ENCODE peak calls at places on chromosomes 11 and 22, in six cellular contexts. L is heart left ventricle, H is uterus, D is transverse colon, P is IMR-90, E is HCT116. T is an unnamed sample.

GRCh38 chr22:29830585-29830984 is 7.5 kb downstream of the ASCC2 start:
- DNase-seq in L (peak; percentile 64), H (no peak), D (no peak), P (no peak), E (no peak), T (peak; percentile 92)

GRCh38 chr11:76013526-76013925 is 192.8 kb downstream of the WNT11 start:
- DNase-seq in L (no peak), H (no peak), D (no peak), P (no peak), E (no peak), T (no peak)

GRCh38 chr11:121055076-121055475 is 31.2 kb downstream of the TBCEL start:
- DNase-seq in L (no peak), H (no peak), D (no peak), P (no peak), E (no peak), T (no peak)

GRCh38 chr22:50268655-50269113 is 1.5 kb downstream of the MAPK11 start:
- DNase-seq in L (no peak), H (no peak), D (peak; percentile 35), P (no peak), E (no peak), T (no peak)

GRCh38 chr11:12079726-12080556 is 30.4 kb upstream of the MICAL2 start:
- DNase-seq in L (peak; percentile 57), H (peak; percentile 84), D (peak; percentile 56), P (peak; percentile 99), E (peak; percentile 79), T (peak; percentile 56)

GRCh38 chr11:110077318-110077717 is 15.9 kb upstream of the ZC3H12C start:
- DNase-seq in L (no peak), H (no peak), D (no peak), P (no peak), E (no peak), T (no peak)

GRCh38 chr11:119974467-119974866 is 163.4 kb downstream of the TRIM29 start:
- DNase-seq in L (no peak), H (no peak), D (no peak), P (no peak), E (no peak), T (no peak)

GRCh38 chr22:31938258-31938657 is 6.1 kb upstream of the YWHAH start:
- DNase-seq in L (no peak), H (no peak), D (no peak), P (no peak), E (no peak), T (no peak)

GRCh38 chr11:10305262-10305963 is 540 bp downstream of the ADM start:
- DNase-seq in L (no peak), H (peak; percentile 42), D (peak; percentile 51), P (peak; percentile 9), E (no peak), T (peak; percentile 45)

GRCh38 chr11:34565417-34566208 is 52.0 kb upstream of the ELF5 start:
- DNase-seq in L (no peak), H (no peak), D (no peak), P (no peak), E (peak; percentile 32), T (no peak)

GRCh38 chr11:79439430-79439892 is 1.4 kb downstream of the TENM4 start:
- DNase-seq in L (peak; percentile 8), H (no peak), D (no peak), P (peak; percentile 59), E (no peak), T (no peak)

GRCh38 chr11:131668867-131669780 is 298.7 kb downstream of the NTM start:
- DNase-seq in L (no peak), H (no peak), D (peak; percentile 25), P (peak; percentile 16), E (peak; percentile 6), T (no peak)

GRCh38 chr22:44129614-44129976 is 51.1 kb upstream of the PARVG start:
- DNase-seq in L (no peak), H (no peak), D (no peak), P (peak; percentile 56), E (no peak), T (no peak)

GRCh38 chr11:1936781-1937615 is 10.1 kb upstream of the MRPL23 start:
- DNase-seq in L (no peak), H (no peak), D (no peak), P (no peak), E (no peak), T (peak; percentile 1)

GRCh38 chr11:87443707-87444106 is 406.0 kb downstream of the TMEM135 start:
- DNase-seq in L (no peak), H (no peak), D (no peak), P (no peak), E (no peak), T (no peak)

GRCh38 chr11:11980841-11981308 is 27.6 kb downstream of the DKK3 start:
- DNase-seq in L (no peak), H (no peak), D (no peak), P (peak; percentile 55), E (no peak), T (no peak)

GRCh38 chr11:115396533-115396932 is 107.7 kb downstream of the CADM1 start:
- DNase-seq in L (no peak), H (no peak), D (no peak), P (no peak), E (no peak), T (no peak)

GRCh38 chr11:69439651-69440464 is 41.6 kb upstream of the LINC01488 start:
- DNase-seq in L (no peak), H (no peak), D (no peak), P (peak; percentile 53), E (no peak), T (no peak)

GRCh38 chr11:119808431-119809185 is 79.6 kb upstream of the NECTIN1 start:
- DNase-seq in L (no peak), H (no peak), D (no peak), P (no peak), E (no peak), T (no peak)

GRCh38 chr11:87148749-87149148 is 111.0 kb downstream of the TMEM135 start:
- DNase-seq in L (no peak), H (no peak), D (no peak), P (no peak), E (no peak), T (no peak)

GRCh38 chr11:102936864-102937509 is 18.5 kb downstream of the MMP13 start:
- DNase-seq in L (no peak), H (no peak), D (no peak), P (no peak), E (no peak), T (no peak)

GRCh38 chr11:120399312-120399711 is 63.1 kb downstream of the ARHGEF12 start:
- DNase-seq in L (no peak), H (no peak), D (no peak), P (no peak), E (no peak), T (no peak)

GRCh38 chr22:20994128-20994901 is 7.6 kb downstream of the THAP7 start:
- DNase-seq in L (peak; percentile 6), H (no peak), D (no peak), P (no peak), E (no peak), T (no peak)

GRCh38 chr11:87265132-87265531 is 227.4 kb downstream of the TMEM135 start:
- DNase-seq in L (no peak), H (no peak), D (no peak), P (peak; percentile 71), E (no peak), T (no peak)

GRCh38 chr11:33674035-33674814 is 26.4 kb downstream of the C11orf91 start:
- DNase-seq in L (no peak), H (no peak), D (no peak), P (peak; percentile 86), E (no peak), T (no peak)

GRCh38 chr22:49983148-49984042 is 22.8 kb downstream of the PIM3 start:
- DNase-seq in L (peak; percentile 12), H (peak; percentile 15), D (no peak), P (no peak), E (no peak), T (no peak)

GRCh38 chr11:830295-831131 is 2.2 kb upstream of the CD151 start:
- DNase-seq in L (peak; percentile 85), H (peak; percentile 73), D (peak; percentile 84), P (no peak), E (no peak), T (no peak)

GRCh38 chr11:128688896-128689546 is 4.9 kb upstream of the FLI1 start:
- DNase-seq in L (no peak), H (no peak), D (no peak), P (no peak), E (no peak), T (no peak)

GRCh38 chr22:22050141-22050775 is 67.7 kb upstream of the TOP3B start:
- DNase-seq in L (no peak), H (no peak), D (no peak), P (no peak), E (no peak), T (no peak)

GRCh38 chr11:2940166-2940929 is 11.1 kb upstream of the PHLDA2 start:
- DNase-seq in L (no peak), H (no peak), D (peak; percentile 77), P (no peak), E (peak; percentile 53), T (peak; percentile 53)
- TF ChIP-seq POLR2A in L (no peak), H (no peak), D (peak; percentile 43), P (no peak), E (no peak), T (no peak)

DNA sequence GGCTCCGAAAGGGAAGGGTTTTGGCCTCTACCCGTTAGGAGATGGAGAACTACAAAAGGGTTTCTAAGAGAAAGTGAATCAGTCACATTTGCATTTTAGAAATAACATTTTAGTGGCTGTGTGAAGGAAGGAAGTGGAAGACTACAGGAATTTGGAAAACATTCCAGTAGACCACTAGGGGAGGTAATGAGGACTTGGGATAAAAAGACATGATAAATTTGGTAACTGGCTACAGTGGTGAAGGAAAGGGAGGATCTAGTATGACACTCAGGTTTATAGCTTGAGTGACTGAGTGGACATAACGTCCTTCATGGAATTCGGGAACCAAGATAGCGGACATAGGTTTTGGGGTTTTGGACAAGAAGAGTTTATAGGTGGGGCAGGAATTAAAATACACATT is 7.0 kb upstream of the RRM1 start:
- DNase-seq in L (no peak), H (no peak), D (no peak), P (peak; percentile 29), E (no peak), T (no peak)
- H3K36me3 ChIP-seq in L (peaks cover 57% of the 10 kb centered on the region), H (no peaks in the 10 kb centered on the region), D (no peaks in the 10 kb centered on the region), P (peaks cover 17% of the 10 kb centered on the region), E (no peaks in the 10 kb centered on the region), T (peaks cover 5% of the 10 kb centered on the region)

GRCh38 chr22:19178659-19179471 is at the start of gene SLC25A1:
- DNase-seq in L (peak; percentile 92), H (peak; percentile 89), D (peak; percentile 96), P (peak; percentile 80), E (peak; percentile 63), T (peak; percentile 87)
- TF ChIP-seq POLR2A in L (no peak), H (peak; percentile 80), D (peak; percentile 63), P (peak; percentile 56), E (peak; percentile 32), T (peak; percentile 49)

DNA sequence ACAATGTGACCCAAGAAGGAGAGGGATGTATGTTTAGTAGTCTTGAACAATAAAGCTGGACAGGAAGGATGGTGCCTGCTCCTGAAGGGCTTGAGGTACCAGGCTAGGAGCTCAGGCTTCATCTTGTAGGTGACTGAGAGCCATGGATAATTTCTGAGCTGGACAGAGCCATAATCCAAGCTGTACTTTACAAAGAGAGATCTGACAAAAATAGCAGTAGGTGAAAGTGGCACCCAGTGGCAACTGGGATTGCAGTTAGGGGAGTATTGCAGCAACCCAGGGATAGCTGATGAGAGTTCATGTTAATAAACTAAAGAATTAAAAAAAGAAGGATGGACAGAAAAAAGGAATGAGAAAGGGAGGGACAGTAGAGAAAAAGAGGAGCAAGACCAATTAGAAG is 7.4 kb downstream of the XRRA1 start:
- DNase-seq in L (no peak), H (no peak), D (no peak), P (no peak), E (no peak), T (no peak)
- H3K36me3 ChIP-seq in L (peaks cover 32% of the 10 kb centered on the region), H (no peaks in the 10 kb centered on the region), D (no peaks in the 10 kb centered on the region), P (peaks cover 4% of the 10 kb centered on the region), E (peaks cover 1% of the 10 kb centered on the region), T (peaks cover 14% of the 10 kb centered on the region)

GRCh38 chr11:36509694-36510566 is at the start of gene TRAF6:
- DNase-seq in L (peak; percentile 91), H (peak; percentile 82), D (peak; percentile 91), P (peak; percentile 74), E (peak; percentile 70), T (peak; percentile 73)
- TF ChIP-seq POLR2A in L (no peak), H (peak; percentile 81), D (peak; percentile 95), P (peak; percentile 89), E (peak; percentile 44), T (peak; percentile 89)

T was measured in gastrocnemius medialis.